ENCODE peak calls at places on chromosome 2, in six cellular contexts. E is neural progenitor cell, R is kidney, J is cardiac muscle cell, N is A549, A is osteoblast. O is an unnamed sample. For H3K9me3 and H3K4me1, the result is how much of the 10 kb centered on the place peaks cover.

GRCh38 chr2:218010116-218010837 is 7.5 kb upstream of the TNS1 start:
- DNase-seq in N (peak), R (no peak), J (peak), A (peak), E (peak), O (peak)

GRCh38 chr2:46717733-46718121 is 197.9 kb downstream of the MCFD2 start:
- DNase-seq in A (peak), N (no peak), R (no peak), J (no peak), E (peak), O (no peak)

GRCh38 chr2:217822296-217823252 is 180.2 kb downstream of the TNS1 start:
- DNase-seq in R (no peak), J (no peak), E (peak), A (peak), N (no peak), O (no peak)

GRCh38 chr2:10495988-10496313 is 47.8 kb upstream of the ODC1 start:
- DNase-seq in R (no peak), J (no peak), N (no peak), A (no peak), E (no peak), O (no peak)

GRCh38 chr2:5250482-5250881 is 441.7 kb upstream of the SOX11 start:
- DNase-seq in N (no peak), R (no peak), J (no peak), A (no peak), E (no peak), O (no peak)

GRCh38 chr2:236642584-236643291 is 73.1 kb downstream of the ACKR3 start:
- DNase-seq in E (no peak), R (peak), J (no peak), N (peak), A (peak), O (no peak)

GRCh38 chr2:28895189-28895893 is 874 bp downstream of the WDR43 start:
- DNase-seq in N (peak), A (peak), E (peak), R (peak), J (peak), O (no peak)

GRCh38 chr2:39320162-39320561 is 76.4 kb upstream of the CDKL4 start:
- DNase-seq in N (no peak), R (no peak), J (no peak), A (no peak), E (no peak), O (no peak)

GRCh38 chr2:68230246-68231060 is 21.9 kb downstream of the PPP3R1 start:
- DNase-seq in N (no peak), E (no peak), A (no peak), J (no peak), R (no peak), O (no peak)

GRCh38 chr2:31269087-31269486 is 35.1 kb downstream of the EHD3 start:
- DNase-seq in A (no peak), N (no peak), E (no peak), R (no peak), J (no peak), O (no peak)

GRCh38 chr2:3868012-3868411 is 164.6 kb downstream of the DCDC2C start:
- DNase-seq in N (no peak), A (no peak), R (no peak), J (no peak), E (no peak), O (no peak)

GRCh38 chr2:163182764-163183354 is 344.3 kb upstream of the KCNH7 start:
- DNase-seq in J (peak), R (no peak), N (peak), A (peak), E (no peak), O (no peak)

GRCh38 chr2:124153713-124154112 is 128.6 kb downstream of the CNTNAP5 start:
- DNase-seq in J (no peak), A (no peak), N (no peak), E (no peak), R (no peak), O (no peak)

GRCh38 chr2:17538844-17539554 is 1.5 kb upstream of the VSNL1 start:
- DNase-seq in J (peak), A (peak), R (peak), E (peak), N (peak), O (peak)

GRCh38 chr2:127154985-127155650 is 48.2 kb upstream of the BIN1 start:
- DNase-seq in A (no peak), N (no peak), J (no peak), E (no peak), R (peak), O (no peak)

GRCh38 chr2:134103196-134103595 is 150.7 kb upstream of the MGAT5 start:
- DNase-seq in J (no peak), R (no peak), N (no peak), E (no peak), A (no peak), O (no peak)

GRCh38 chr2:205889073-205889472 is 196.9 kb downstream of the INO80D start:
- DNase-seq in E (no peak), R (no peak), N (peak), A (peak), J (peak), O (no peak)

GRCh38 chr2:18178736-18179349 is 300.4 kb downstream of the KCNS3 start:
- DNase-seq in N (peak), J (peak), A (peak), R (no peak), E (peak), O (peak)

DNA sequence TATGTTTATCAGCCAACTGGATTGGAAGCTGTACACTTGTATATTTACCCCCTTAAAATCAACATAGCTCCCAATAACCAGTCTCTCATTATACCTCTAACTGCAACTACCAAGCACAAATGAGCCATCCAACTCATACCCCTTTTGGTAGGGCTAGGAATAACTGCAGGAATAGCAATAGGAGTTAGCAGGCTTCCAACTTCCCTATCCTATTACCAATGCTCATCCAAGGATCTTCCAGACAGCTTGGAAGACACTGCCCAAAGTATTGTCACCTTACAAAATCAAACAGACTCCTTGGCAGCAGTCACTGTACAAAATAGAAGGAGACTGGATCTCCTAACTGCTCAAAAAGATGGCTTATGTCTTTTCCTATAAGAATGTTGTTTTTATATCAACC is 61.6 kb downstream of the SLC25A12 start:
- DNase-seq in N (no peak), A (no peak), J (no peak), E (no peak), R (no peak), O (no peak)
- H3K9me3 ChIP-seq in N (under half), A (under half), J (under half), E (under half), R (under half), O (under half)

DNA sequence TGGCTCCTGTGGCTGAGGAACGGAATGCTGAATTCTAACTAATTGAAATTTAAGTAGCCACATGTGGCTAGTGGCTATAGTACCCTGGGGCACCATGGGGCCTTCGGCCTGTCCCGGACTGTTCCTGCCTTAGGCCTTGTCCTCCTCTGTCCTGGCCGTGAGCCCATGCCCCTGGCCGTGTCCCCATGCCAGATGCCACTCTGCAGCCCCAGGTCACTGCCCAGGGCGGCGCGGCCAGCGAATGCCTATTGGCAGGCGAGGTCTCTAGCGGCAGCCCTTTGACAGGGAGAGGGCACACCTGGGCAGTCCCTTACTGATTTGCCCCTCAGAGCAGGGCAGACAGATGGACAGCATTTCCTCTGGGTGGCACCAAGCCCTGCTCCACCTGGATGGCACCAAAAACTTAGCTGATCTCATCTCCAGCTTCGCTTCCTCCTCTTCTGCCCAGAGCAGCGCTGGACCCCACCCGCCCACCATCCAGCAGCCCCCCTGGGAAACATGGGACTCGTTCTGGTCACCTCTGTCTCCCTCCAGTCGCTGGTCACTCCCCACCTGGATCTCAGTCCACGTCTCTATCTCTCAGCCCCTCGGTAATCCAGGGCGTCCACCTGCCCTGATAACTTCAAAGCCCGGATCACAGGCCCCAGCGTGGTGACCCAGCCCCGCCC is 1.1 kb upstream of the DGKD start:
- DNase-seq in A (no peak), E (no peak), J (no peak), R (no peak), N (no peak), O (peak)
- H3K4me1 ChIP-seq in A (under half), E (under half), J (under half), R (under half), N (half or more), O (under half)

GRCh38 chr2:231930601-231931281 is 4.5 kb upstream of the NPPC start:
- DNase-seq in J (no peak), E (no peak), A (peak), N (no peak), R (peak), O (no peak)

GRCh38 chr2:231931481-231931915 is 5.3 kb upstream of the NPPC start:
- DNase-seq in J (no peak), E (no peak), N (no peak), A (peak), R (no peak), O (no peak)

GRCh38 chr2:231928901-231929725 is 2.9 kb upstream of the NPPC start:
- DNase-seq in R (peak), E (no peak), J (no peak), A (peak), N (no peak), O (no peak)

GRCh38 chr2:231928481-231928880 is 2.3 kb upstream of the NPPC start:
- DNase-seq in N (peak), A (peak), J (peak), E (peak), R (peak), O (peak)

GRCh38 chr2:231929961-231930600 is 3.9 kb upstream of the NPPC start:
- DNase-seq in J (no peak), A (peak), E (peak), N (no peak), R (peak), O (no peak)
- TF ChIP-seq CTCF in J (peak), A (peak), E (peak), N (peak), R (no peak), O (no peak)

GRCh38 chr2:6846540-6846939 is 19.2 kb downstream of the CMPK2 start:
- DNase-seq in E (no peak), A (no peak), N (no peak), R (no peak), J (no peak), O (no peak)
- H3K9me3 ChIP-seq in E (under half), A (under half), N (under half), R (under half), J (under half), O (under half)

O was measured in pancreas.